ENCODE peak calls at places on chromosomes 4 and X, in nine cellular contexts. O, Z, U, C, T, F, N, X and R are unnamed samples.

GRCh38 chr4:187478292-187479205 is 517.0 kb upstream of the ZFP42 start:
- DNase-seq in O (peak), Z (no peak), U (no peak), C (no peak), T (no peak), F (no peak), N (no peak), X (peak), R (no peak)

GRCh38 chr4:113604955-113605354 is 156.6 kb downstream of the CAMK2D start:
- DNase-seq in O (peak), Z (no peak), U (no peak), C (no peak), T (no peak), F (no peak), N (no peak), X (no peak), R (no peak)

GRCh38 chr4:10074767-10075105 is 41.9 kb downstream of the WDR1 start:
- DNase-seq in O (peak), Z (no peak), U (no peak), C (peak), T (peak), F (no peak), N (no peak), X (peak), R (no peak)

GRCh38 chrX:136892412-136892811 is 11.9 kb upstream of the RBMX start:
- DNase-seq in O (no peak), Z (no peak), U (no peak), C (no peak), T (no peak), F (no peak), N (no peak), X (no peak), R (no peak)

GRCh38 chrX:77174680-77175336 is 272.4 kb upstream of the FGF16 start:
- DNase-seq in O (no peak), Z (no peak), U (no peak), C (no peak), T (no peak), F (no peak), N (no peak), X (no peak), R (no peak)

GRCh38 chr4:37717575-37717974 is 31.4 kb upstream of the RELL1 start:
- DNase-seq in O (peak), Z (no peak), U (no peak), C (no peak), T (no peak), F (no peak), N (no peak), X (peak), R (no peak)

GRCh38 chrX:128396601-128397000 is 344.4 kb upstream of the ACTRT1 start:
- DNase-seq in O (peak), Z (no peak), U (no peak), C (no peak), T (no peak), F (no peak), N (no peak), X (peak), R (no peak)

GRCh38 chr4:1412376-1413220 is 6.4 kb upstream of the NKX1-1 start:
- DNase-seq in O (no peak), Z (no peak), U (no peak), C (no peak), T (no peak), F (no peak), N (no peak), X (no peak), R (no peak)

GRCh38 chr4:2007804-2008670 is 737 bp downstream of the NELFA start:
- DNase-seq in O (peak), Z (no peak), U (no peak), C (no peak), T (no peak), F (no peak), N (no peak), X (no peak), R (no peak)

GRCh38 chrX:109352121-109352556 is 129.7 kb downstream of the GUCY2F start:
- DNase-seq in O (peak), Z (no peak), U (no peak), C (no peak), T (no peak), F (no peak), N (no peak), X (no peak), R (no peak)